ENCODE peak calls at places on chromosomes 4 and X, in six cellular contexts. J is pancreas, U is HepG2, T is left lung, M is Peyer's patch, G is lung. N is an unnamed sample. For H3K9me3, the result is how much of the 10 kb centered on the place peaks cover.

GRCh38 chr4:76194325-76194724 is 19.3 kb downstream of the SCARB2 start:
- DNase-seq in T (no peak), J (no peak), G (no peak), U (no peak), M (peak), N (no peak)

GRCh38 chr4:6001965-6002833 is 16.0 kb downstream of the C4orf50 start:
- DNase-seq in J (no peak), M (peak), T (no peak), U (no peak), G (no peak), N (no peak)

GRCh38 chrX:45850197-45850774 is 649.6 kb upstream of the DIPK2B start:
- DNase-seq in J (no peak), T (no peak), M (no peak), G (no peak), U (no peak), N (no peak)

GRCh38 chr4:140349816-140350215 is 23.6 kb upstream of the SCOC start:
- DNase-seq in J (no peak), T (no peak), U (no peak), G (no peak), M (no peak), N (no peak)

GRCh38 chr4:156858071-156858470 is 113.5 kb downstream of the PDGFC start:
- DNase-seq in M (no peak), J (no peak), T (no peak), U (no peak), G (no peak), N (no peak)

GRCh38 chr4:138405934-138406567 is 163.9 kb upstream of the SLC7A11 start:
- DNase-seq in U (no peak), T (no peak), G (no peak), J (no peak), M (no peak), N (no peak)

GRCh38 chr4:80049402-80049801 is 23.6 kb downstream of the ANTXR2 start:
- DNase-seq in M (no peak), J (no peak), T (no peak), G (no peak), U (no peak), N (no peak)

GRCh38 chr4:1720163-1720983 is 750 bp downstream of the TMEM129 start:
- DNase-seq in M (peak), U (no peak), G (peak), J (peak), T (peak), N (no peak)

GRCh38 chr4:150518559-150518958 is 63.4 kb upstream of the MAB21L2 start:
- DNase-seq in G (no peak), J (no peak), M (no peak), U (no peak), T (no peak), N (no peak)

GRCh38 chrX:149939271-149940014 is 1.2 kb upstream of the EOLA2 start:
- DNase-seq in T (peak), J (peak), U (peak), G (peak), M (peak), N (peak)

GRCh38 chr4:153154010-153154975 is 50.0 kb upstream of the TRIM2 start:
- DNase-seq in G (peak), M (no peak), T (no peak), J (no peak), U (no peak), N (no peak)

GRCh38 chr4:137623013-137623412 is 90.7 kb upstream of the PCDH18 start:
- DNase-seq in M (no peak), J (no peak), U (peak), T (no peak), G (no peak), N (no peak)

GRCh38 chr4:127988638-127989037 is 23.4 kb downstream of the ABHD18 start:
- DNase-seq in J (no peak), M (no peak), G (no peak), U (no peak), T (no peak), N (no peak)

GRCh38 chr4:157204634-157205244 is 15.8 kb upstream of the GRIA2 start:
- DNase-seq in T (peak), U (peak), M (peak), G (no peak), J (peak), N (no peak)

GRCh38 chrX:47175588-47175980 is 18.0 kb upstream of the UBA1 start:
- DNase-seq in G (no peak), T (no peak), U (no peak), J (no peak), M (peak), N (no peak)

GRCh38 chr4:56755901-56756300 is 65.6 kb downstream of the SPINK2 start:
- DNase-seq in G (no peak), M (no peak), T (no peak), U (no peak), J (no peak), N (no peak)
- TF ChIP-seq CTCF in G (no peak), M (no peak), T (no peak), U (no peak), J (no peak), N (no peak)

DNA sequence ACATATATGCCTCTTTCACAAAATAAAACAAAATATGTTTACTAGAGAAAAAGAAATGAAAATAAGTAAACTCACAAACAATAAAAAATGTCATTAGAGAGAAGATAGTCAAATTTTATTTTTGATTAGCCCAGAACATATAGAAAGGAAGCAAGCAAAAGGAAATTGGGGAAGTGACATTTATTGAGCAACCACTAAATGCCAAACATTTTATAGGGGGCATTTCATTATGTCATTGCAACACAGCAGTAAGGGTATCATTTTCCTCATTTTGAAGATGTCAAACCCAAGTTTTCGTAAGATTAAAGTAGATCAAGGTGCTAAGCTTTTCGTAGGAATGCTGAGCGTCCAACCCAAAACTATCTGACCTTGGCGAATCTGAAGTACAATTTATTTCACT is 1331.5 kb upstream of the PABPC4L start:
- DNase-seq in G (no peak), J (no peak), U (no peak), M (no peak), T (no peak), N (no peak)
- H3K9me3 ChIP-seq in G (under half), J (under half), U (under half), M (under half), T (under half), N (under half)

DNA sequence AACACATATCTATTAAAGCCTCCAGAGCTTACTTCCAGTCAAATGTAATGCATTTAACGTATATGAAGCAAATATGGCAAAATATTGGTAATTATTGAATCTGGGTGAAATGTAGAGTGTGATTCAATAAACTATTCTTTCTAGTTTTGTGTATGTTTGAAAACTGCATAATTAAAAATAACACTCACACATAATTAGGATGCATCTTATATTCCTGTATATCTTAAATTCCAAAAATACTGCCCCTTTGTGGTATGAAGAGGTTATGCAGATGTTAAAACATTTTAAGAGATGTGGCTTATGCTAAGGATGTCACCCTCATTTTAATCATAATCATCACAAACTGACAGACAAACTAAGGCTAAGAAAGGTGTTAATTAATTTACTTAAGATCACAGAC is 182.9 kb downstream of the COX18 start:
- DNase-seq in G (no peak), U (no peak), M (no peak), J (no peak), T (no peak), N (no peak)
- TF ChIP-seq CTCF in G (no peak), U (no peak), M (no peak), J (no peak), T (no peak), N (no peak)

DNA sequence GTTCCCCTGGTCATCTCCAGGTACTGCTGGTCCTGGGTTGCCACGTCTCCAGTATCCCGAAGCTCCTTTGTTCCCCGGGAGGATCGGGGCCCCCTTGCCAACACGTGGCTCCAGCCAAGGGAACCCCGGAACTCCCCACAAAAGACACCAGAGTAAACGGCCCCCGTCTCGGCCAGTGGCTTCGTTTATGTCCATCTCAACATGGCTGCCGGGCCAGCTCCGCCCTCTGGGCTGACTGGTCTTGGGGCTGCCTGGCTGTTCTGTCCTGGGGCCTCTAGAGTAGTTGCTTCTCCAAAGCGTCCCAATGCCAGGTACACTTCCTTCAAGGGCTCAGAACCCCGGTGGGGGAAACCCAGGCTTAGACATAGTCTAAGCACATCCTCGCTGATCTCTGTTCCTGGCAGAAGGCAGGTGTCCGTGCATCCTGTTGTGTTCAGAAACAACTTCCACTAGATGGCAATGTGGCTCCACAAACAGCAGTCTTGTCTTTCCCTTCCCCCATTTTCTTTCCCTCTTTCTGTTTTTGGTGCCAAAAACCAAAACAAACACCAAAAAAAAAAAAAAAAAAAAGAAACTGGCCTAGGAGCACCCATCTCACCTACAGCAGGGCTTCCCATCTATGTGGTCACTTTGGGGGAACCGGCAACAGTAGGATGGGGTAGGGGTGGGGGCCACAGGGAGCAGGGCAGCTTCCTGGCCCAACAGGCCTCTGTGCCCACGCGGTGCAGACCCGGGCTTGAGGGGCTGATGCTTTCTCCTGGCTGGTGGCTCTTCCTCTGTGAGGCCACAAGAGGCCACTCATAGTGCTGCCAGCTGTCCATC is 35.3 kb downstream of the NBDY start:
- DNase-seq in U (peak), T (no peak), G (peak), J (peak), M (peak), N (no peak)
- H3K9me3 ChIP-seq in U (under half), T (under half), G (under half), J (under half), M (under half), N (under half)

DNA sequence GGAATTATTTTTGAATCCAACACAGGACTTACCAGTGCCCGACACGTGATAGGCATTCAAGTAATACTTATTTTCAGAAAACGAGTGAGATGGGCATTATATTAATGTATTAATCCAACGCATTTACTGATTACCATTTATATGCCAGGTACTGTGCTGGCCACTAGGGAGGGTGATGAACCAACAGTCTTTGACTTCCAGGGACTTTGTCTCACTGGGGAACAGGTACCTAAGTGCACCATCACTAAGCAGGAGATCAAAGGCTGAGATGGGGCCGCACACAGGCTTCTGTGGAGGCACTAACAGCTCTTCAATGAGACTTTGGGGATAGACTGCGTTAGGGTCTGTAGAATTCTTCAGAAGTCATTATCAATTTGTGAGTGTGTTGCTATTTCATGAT is 5.7 kb upstream of the TADA2B start:
- DNase-seq in G (no peak), M (no peak), J (no peak), U (peak), T (no peak), N (no peak)
- TF ChIP-seq CTCF in G (no peak), M (no peak), J (no peak), U (peak), T (no peak), N (no peak)

N was measured in thoracic aorta.